ENCODE peak calls at places on chromosomes 1 and 21, in five cellular contexts. F is brain microvascular endothelial cell, Z is fibroblast of mammary gland, K is thoracic aorta, G is bronchial epithelial cell. B is an unnamed sample.

GRCh38 chr1:54284781-54285563 is 85.0 kb downstream of the MRPL37 start:
- DNase-seq in F (no peak), Z (no peak), K (no peak), G (no peak), B (no peak)

GRCh38 chr1:53402891-53403655 is 56.1 kb upstream of the DMRTB1 start:
- DNase-seq in F (no peak), Z (no peak), K (no peak), G (no peak), B (no peak)

GRCh38 chr1:223515915-223516314 is 122.7 kb downstream of the CCDC185 start:
- DNase-seq in F (no peak), Z (no peak), K (no peak), G (no peak), B (no peak)

GRCh38 chr1:204283711-204284651 is 70.2 kb upstream of the GOLT1A start:
- DNase-seq in F (no peak), Z (no peak), K (no peak), G (no peak), B (peak)

GRCh38 chr1:184520343-184520742 is 133.5 kb downstream of the C1orf21 start:
- DNase-seq in F (no peak), Z (no peak), K (no peak), G (no peak), B (no peak)

GRCh38 chr1:228034954-228035837 is 28.4 kb downstream of the WNT3A start:
- DNase-seq in F (no peak), Z (no peak), K (no peak), G (no peak), B (no peak)

GRCh38 chr1:205230965-205231364 is 3.2 kb downstream of the TMCC2 start:
- DNase-seq in F (no peak), Z (no peak), K (no peak), G (no peak), B (no peak)

GRCh38 chr1:72063364-72063763 is 219.0 kb downstream of the NEGR1 start:
- DNase-seq in F (no peak), Z (peak), K (no peak), G (peak), B (peak)

GRCh38 chr1:1185101-1185765 is 11.6 kb downstream of the TTLL10 start:
- DNase-seq in F (no peak), Z (no peak), K (no peak), G (no peak), B (no peak)

GRCh38 chr1:8217011-8217711 is 100.8 kb upstream of the SLC45A1 start:
- DNase-seq in F (no peak), Z (peak), K (no peak), G (no peak), B (no peak)

DNA sequence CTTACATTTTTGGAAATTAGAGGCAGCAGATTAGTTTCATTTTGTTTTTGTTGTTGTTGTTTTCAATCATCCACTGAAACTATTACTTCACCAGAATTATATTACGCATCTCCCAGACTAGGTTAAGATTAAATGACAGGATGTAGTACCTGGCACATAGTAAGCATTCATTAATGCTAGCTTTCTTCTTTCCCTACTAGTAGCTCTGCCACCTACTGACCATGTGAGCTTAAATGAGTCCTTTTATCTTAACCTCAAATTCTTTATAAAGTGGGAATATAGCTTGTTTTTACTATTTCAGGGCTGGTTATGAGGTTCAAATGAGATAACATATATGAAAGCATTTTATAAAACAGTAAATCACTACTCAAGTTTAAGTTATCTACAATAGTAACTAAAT is 10.2 kb upstream of the ASPM start:
- DNase-seq in F (no peak), Z (no peak), K (no peak), G (peak), B (no peak)
- TF ChIP-seq CTCF in F (no peak), Z (peak), K (no peak), G (no peak), B (no peak)

DNA sequence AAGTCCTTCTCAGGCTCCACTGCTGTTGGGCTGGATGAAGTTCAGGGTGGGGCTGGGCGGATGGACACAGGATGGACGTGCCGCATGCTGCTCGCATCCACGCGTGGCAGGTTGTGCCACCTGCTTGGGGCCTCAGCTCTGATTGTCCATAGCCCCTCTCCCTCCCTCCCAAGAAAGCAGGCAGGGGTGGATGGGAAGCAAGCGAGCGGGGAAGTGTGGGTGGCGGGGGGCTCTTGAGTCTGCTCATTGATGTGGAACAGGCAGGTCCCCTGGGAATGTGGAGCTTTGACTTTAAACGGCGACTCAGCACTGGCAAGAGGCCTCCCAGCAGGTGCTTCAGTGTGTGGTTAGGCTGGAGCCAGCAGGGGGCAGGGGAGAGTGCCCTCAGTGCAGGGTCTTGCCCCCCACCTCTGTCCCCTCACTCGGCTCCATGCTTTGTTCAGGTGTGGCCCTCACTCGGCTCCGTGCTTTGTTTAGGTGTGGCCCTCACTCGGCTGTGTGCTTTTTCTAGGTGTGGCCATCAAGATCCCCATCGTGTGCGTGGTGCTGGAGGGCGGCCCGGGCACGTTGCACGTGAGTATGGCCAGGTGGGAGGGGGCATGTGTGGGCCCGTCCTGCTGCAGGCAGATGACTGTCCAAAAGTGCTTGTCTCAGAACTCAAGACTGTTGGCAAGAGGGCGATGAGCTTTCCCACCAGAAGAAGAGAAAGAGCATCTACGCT is 23.9 kb downstream of the TRPM2 start:
- DNase-seq in F (no peak), Z (no peak), K (no peak), G (no peak), B (no peak)
- TF ChIP-seq CTCF in F (no peak), Z (no peak), K (no peak), G (no peak), B (peak)

DNA sequence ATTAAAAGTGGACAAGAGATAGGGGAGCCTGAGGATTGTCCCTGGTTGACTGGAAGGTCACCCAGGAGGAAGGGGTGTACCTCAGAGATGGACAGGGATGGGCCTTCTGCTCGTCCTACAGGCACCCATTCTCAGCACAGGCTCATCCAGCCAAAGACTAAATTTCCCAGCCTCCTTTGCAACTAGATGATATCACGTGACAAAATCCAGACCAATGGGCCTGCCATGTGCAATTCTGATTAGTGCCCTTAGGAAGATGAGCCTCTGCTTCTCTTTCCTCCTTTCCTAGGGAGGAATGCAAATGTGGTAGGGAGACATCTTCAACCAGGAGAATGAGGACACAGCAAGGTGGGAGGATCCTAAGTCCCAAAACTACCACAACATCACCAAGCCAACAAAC is 12.7 kb upstream of the ETS2 start:
- DNase-seq in F (no peak), Z (no peak), K (no peak), G (no peak), B (no peak)
- TF ChIP-seq CTCF in F (no peak), Z (no peak), K (no peak), G (no peak), B (no peak)

GRCh38 chr1:156012051-156012817 is 8.5 kb downstream of the SSR2 start:
- DNase-seq in F (no peak), Z (no peak), K (no peak), G (no peak), B (no peak)
- TF ChIP-seq CTCF in F (no peak), Z (no peak), K (no peak), G (no peak), B (no peak)

GRCh38 chr1:17014671-17015567 is 3.2 kb upstream of the ATP13A2 start:
- DNase-seq in F (no peak), Z (peak), K (no peak), G (no peak), B (no peak)
- TF ChIP-seq CTCF in F (no peak), Z (no peak), K (no peak), G (no peak), B (no peak)

DNA sequence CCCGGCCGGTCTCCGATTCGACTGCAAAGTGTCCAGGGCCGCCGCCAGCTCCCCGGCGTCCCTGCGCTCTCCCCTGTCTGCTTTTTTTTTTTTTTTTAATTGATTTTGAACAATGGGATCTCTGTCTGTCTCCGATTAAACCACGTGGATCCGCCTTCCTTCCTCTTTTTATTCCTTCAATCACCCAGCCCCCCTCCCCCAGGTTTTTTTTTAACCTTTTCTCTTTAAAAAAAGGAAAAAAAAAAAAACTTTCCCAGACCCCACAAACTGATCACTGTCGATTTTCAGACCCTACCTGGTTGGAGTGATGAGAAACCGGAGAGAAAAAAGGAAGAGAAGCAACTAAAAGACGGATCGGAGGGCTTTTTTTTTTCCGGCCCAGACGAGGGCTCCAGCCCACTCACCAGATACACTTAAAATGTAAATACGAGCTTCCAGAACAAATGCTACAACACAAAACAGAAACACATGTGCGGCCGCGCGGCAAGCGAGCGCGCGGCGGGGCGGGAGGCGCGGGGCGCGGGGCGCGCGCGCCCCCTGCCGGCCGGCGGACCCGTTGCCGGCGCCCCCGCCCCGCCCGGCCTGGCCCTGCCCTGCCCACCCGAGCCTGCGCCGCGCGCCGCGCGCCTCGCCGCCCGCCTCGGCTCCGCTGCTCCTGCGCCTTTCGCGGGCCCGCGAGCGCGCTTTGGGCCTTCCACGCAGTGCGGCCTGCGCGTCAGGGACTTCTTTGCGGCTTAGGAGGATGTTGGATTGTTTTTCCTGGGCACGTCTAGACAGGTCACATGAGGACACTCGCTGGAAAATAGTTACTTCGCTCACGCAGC is at the start of gene RCC2:
- DNase-seq in F (peak), Z (peak), K (no peak), G (peak), B (peak)
- TF ChIP-seq CTCF in F (peak), Z (no peak), K (no peak), G (no peak), B (peak)

GRCh38 chr21:16307256-16307655 is 577.5 kb downstream of the USP25 start:
- DNase-seq in F (no peak), Z (no peak), K (no peak), G (no peak), B (no peak)
- TF ChIP-seq CTCF in F (no peak), Z (no peak), K (no peak), G (no peak), B (no peak)

GRCh38 chr1:87600848-87601247 is 272.2 kb downstream of the LMO4 start:
- DNase-seq in F (no peak), Z (peak), K (no peak), G (peak), B (peak)

GRCh38 chr1:87594736-87595383 is 266.2 kb downstream of the LMO4 start:
- DNase-seq in F (no peak), Z (no peak), K (no peak), G (no peak), B (no peak)

GRCh38 chr1:87595384-87595781 is 266.7 kb downstream of the LMO4 start:
- DNase-seq in F (no peak), Z (no peak), K (no peak), G (no peak), B (no peak)

GRCh38 chr1:87600070-87600469 is 271.4 kb downstream of the LMO4 start:
- DNase-seq in F (no peak), Z (no peak), K (no peak), G (no peak), B (no peak)

DNA sequence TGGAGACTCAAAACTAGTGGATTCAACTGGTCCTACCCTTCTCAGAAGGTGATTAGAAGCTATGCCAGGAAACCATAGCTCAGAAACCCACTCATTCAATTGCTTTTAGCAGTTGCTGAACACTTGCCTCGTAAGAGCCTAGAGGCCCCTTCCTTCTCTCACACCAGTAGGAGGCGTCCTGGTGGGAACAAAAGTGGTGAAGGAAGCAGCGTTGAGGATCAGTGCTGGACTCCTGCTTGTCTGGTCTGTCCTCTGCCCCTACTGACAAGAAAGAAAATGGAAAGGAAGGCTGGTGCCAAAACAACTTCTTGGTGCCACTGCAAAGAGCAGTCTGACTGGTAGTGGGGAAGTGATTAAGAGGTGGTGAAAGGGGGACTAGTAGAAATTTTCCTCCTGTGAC is 269.7 kb downstream of the LMO4 start:
- DNase-seq in F (no peak), Z (no peak), K (no peak), G (no peak), B (no peak)
- TF ChIP-seq CTCF in F (peak), Z (peak), K (no peak), G (peak), B (no peak)

DNA sequence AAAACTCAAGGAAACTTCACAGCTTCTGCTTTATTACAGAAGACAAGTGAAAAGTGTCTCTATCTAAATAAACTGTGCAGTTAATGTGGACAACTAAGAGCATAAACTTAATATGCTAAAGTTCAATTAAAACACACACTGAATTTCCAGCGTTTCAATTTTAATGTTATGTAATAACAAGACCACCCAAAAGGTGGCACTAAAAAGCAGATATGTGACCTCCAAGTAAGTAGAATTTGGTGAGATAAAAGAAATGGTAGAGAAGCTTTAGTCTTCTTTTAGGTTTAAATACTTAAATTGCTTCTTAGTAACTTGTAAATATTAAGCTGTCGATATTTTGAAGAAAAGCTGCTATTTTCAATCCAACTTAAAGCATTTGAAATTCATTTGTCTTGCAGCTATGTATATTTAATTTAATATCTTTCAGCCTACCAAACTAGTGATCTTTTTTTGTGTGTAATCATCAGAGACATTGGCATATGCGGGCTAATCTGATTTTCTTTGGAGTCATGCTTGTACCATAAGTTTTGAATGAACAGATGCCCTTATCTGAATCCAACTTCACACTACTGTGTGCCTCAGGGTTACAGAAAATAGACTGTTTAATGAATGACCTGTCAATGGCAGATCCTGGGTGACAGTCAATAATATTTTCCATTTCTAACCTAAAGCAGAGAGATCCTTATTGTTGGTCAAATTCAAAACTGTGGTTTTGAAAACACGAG is 36.5 kb upstream of the ADAMTS1 start:
- DNase-seq in F (no peak), Z (peak), K (no peak), G (peak), B (peak)
- TF ChIP-seq CTCF in F (no peak), Z (peak), K (no peak), G (no peak), B (peak)

DNA sequence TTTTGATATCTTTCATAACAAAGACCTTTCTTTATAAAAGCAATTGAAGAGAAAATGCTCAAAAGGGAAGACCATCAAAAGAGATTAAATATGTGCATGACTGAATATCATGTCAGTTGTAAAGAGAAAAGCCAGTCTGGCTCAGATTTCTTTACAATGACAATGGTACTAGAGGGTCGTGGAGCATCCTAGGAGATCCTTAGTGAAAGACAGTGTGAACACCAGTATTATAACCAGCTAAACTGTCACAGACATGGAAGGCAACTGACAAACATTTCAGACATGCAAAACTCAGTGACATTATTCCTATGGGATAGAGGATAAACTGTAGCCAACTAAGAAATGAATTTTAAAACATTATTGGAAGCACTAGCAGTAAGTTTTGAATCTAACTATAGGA is 27.1 kb upstream of the ADARB1 start:
- DNase-seq in F (no peak), Z (no peak), K (no peak), G (no peak), B (no peak)
- TF ChIP-seq CTCF in F (no peak), Z (no peak), K (no peak), G (no peak), B (no peak)